ENCODE peak calls at places on chromosomes 13 and 19, in nine cellular contexts. One of them, this sample, is unnamed.

GRCh38 chr13:75308222-75308621 is 173.7 kb downstream of the TBC1D4 start:
- DNase-seq in HS-27A: no peak
- DNase-seq in stimulated activated CD4-positive, alpha-beta T cell treated with anti-CD3 and anti-CD28 coated beads, Interleukin-2, amount 100 ng/mL, for 24 hours: peak
- DNase-seq in WTC11: no peak
- DNase-seq in testis: no peak
- DNase-seq in T-helper 2 cell: no peak
- DNase-seq in NCI-H1048: no peak
- DNase-seq in endothelial cell: no peak
- DNase-seq in aorta: no peak
- DNase-seq in this sample: no peak

GRCh38 chr13:67023088-67023893 is 206.8 kb downstream of the PCDH9 start:
- DNase-seq in HS-27A: no peak
- DNase-seq in stimulated activated CD4-positive, alpha-beta T cell treated with anti-CD3 and anti-CD28 coated beads, Interleukin-2, amount 100 ng/mL, for 24 hours: no peak
- DNase-seq in WTC11: no peak
- DNase-seq in testis: no peak
- DNase-seq in T-helper 2 cell: no peak
- DNase-seq in NCI-H1048: no peak
- DNase-seq in endothelial cell: peak
- DNase-seq in aorta: no peak
- DNase-seq in this sample: no peak

GRCh38 chr19:12015753-12016116 is 19.7 kb downstream of the ZNF433 start:
- DNase-seq in HS-27A: no peak
- DNase-seq in stimulated activated CD4-positive, alpha-beta T cell treated with anti-CD3 and anti-CD28 coated beads, Interleukin-2, amount 100 ng/mL, for 24 hours: no peak
- DNase-seq in WTC11: no peak
- DNase-seq in testis: no peak
- DNase-seq in T-helper 2 cell: no peak
- DNase-seq in NCI-H1048: no peak
- DNase-seq in endothelial cell: no peak
- DNase-seq in aorta: no peak
- DNase-seq in this sample: no peak

GRCh38 chr13:110319397-110319773 is 12.3 kb downstream of the COL4A2 start:
- DNase-seq in HS-27A: no peak
- DNase-seq in stimulated activated CD4-positive, alpha-beta T cell treated with anti-CD3 and anti-CD28 coated beads, Interleukin-2, amount 100 ng/mL, for 24 hours: no peak
- DNase-seq in WTC11: no peak
- DNase-seq in testis: no peak
- DNase-seq in T-helper 2 cell: no peak
- DNase-seq in NCI-H1048: no peak
- DNase-seq in endothelial cell: no peak
- DNase-seq in aorta: no peak
- DNase-seq in this sample: no peak

GRCh38 chr13:19053561-19053960 is 128.1 kb downstream of the TUBA3C start:
- DNase-seq in HS-27A: no peak
- DNase-seq in stimulated activated CD4-positive, alpha-beta T cell treated with anti-CD3 and anti-CD28 coated beads, Interleukin-2, amount 100 ng/mL, for 24 hours: no peak
- DNase-seq in WTC11: no peak
- DNase-seq in testis: no peak
- DNase-seq in T-helper 2 cell: no peak
- DNase-seq in NCI-H1048: no peak
- DNase-seq in endothelial cell: no peak
- DNase-seq in aorta: no peak
- DNase-seq in this sample: no peak

GRCh38 chr19:5065717-5066116 is 96.8 kb downstream of the KDM4B start:
- DNase-seq in HS-27A: no peak
- DNase-seq in stimulated activated CD4-positive, alpha-beta T cell treated with anti-CD3 and anti-CD28 coated beads, Interleukin-2, amount 100 ng/mL, for 24 hours: no peak
- DNase-seq in WTC11: no peak
- DNase-seq in testis: no peak
- DNase-seq in T-helper 2 cell: no peak
- DNase-seq in NCI-H1048: no peak
- DNase-seq in endothelial cell: no peak
- DNase-seq in aorta: no peak
- DNase-seq in this sample: no peak

GRCh38 chr19:28292822-28293500 is 920.0 kb downstream of the UQCRFS1 start:
- DNase-seq in HS-27A: no peak
- DNase-seq in stimulated activated CD4-positive, alpha-beta T cell treated with anti-CD3 and anti-CD28 coated beads, Interleukin-2, amount 100 ng/mL, for 24 hours: no peak
- DNase-seq in WTC11: peak
- DNase-seq in testis: no peak
- DNase-seq in T-helper 2 cell: no peak
- DNase-seq in NCI-H1048: no peak
- DNase-seq in endothelial cell: peak
- DNase-seq in aorta: no peak
- DNase-seq in this sample: no peak

GRCh38 chr19:14091885-14092462 is 1.4 kb upstream of the SAMD1 start:
- DNase-seq in HS-27A: no peak
- DNase-seq in stimulated activated CD4-positive, alpha-beta T cell treated with anti-CD3 and anti-CD28 coated beads, Interleukin-2, amount 100 ng/mL, for 24 hours: peak
- DNase-seq in WTC11: peak
- DNase-seq in testis: no peak
- DNase-seq in T-helper 2 cell: no peak
- DNase-seq in NCI-H1048: no peak
- DNase-seq in endothelial cell: no peak
- DNase-seq in aorta: no peak
- DNase-seq in this sample: no peak

GRCh38 chr13:70723732-70724131 is 615.5 kb upstream of the KLHL1 start:
- DNase-seq in HS-27A: no peak
- DNase-seq in stimulated activated CD4-positive, alpha-beta T cell treated with anti-CD3 and anti-CD28 coated beads, Interleukin-2, amount 100 ng/mL, for 24 hours: no peak
- DNase-seq in WTC11: no peak
- DNase-seq in testis: no peak
- DNase-seq in T-helper 2 cell: no peak
- DNase-seq in NCI-H1048: no peak
- DNase-seq in endothelial cell: no peak
- DNase-seq in aorta: no peak
- DNase-seq in this sample: no peak

GRCh38 chr19:40549007-40549708 is 27.5 kb upstream of the SHKBP1 start:
- DNase-seq in HS-27A: no peak
- DNase-seq in stimulated activated CD4-positive, alpha-beta T cell treated with anti-CD3 and anti-CD28 coated beads, Interleukin-2, amount 100 ng/mL, for 24 hours: peak
- DNase-seq in WTC11: peak
- DNase-seq in testis: peak
- DNase-seq in T-helper 2 cell: peak
- DNase-seq in NCI-H1048: peak
- DNase-seq in endothelial cell: peak
- DNase-seq in aorta: no peak
- DNase-seq in this sample: peak

GRCh38 chr19:16327501-16327900 is 2.9 kb downstream of the KLF2 start:
- DNase-seq in HS-27A: no peak
- DNase-seq in stimulated activated CD4-positive, alpha-beta T cell treated with anti-CD3 and anti-CD28 coated beads, Interleukin-2, amount 100 ng/mL, for 24 hours: no peak
- DNase-seq in WTC11: no peak
- DNase-seq in testis: no peak
- DNase-seq in T-helper 2 cell: no peak
- DNase-seq in NCI-H1048: no peak
- DNase-seq in endothelial cell: no peak
- DNase-seq in aorta: no peak
- DNase-seq in this sample: no peak

GRCh38 chr13:31000889-31001288 is 68.4 kb downstream of the TEX26 start:
- DNase-seq in HS-27A: no peak
- DNase-seq in stimulated activated CD4-positive, alpha-beta T cell treated with anti-CD3 and anti-CD28 coated beads, Interleukin-2, amount 100 ng/mL, for 24 hours: no peak
- DNase-seq in WTC11: no peak
- DNase-seq in testis: no peak
- DNase-seq in T-helper 2 cell: no peak
- DNase-seq in NCI-H1048: no peak
- DNase-seq in endothelial cell: no peak
- DNase-seq in aorta: no peak
- DNase-seq in this sample: no peak

GRCh38 chr13:37118002-37118401 is 12.5 kb upstream of the CSNK1A1L start:
- DNase-seq in HS-27A: no peak
- DNase-seq in stimulated activated CD4-positive, alpha-beta T cell treated with anti-CD3 and anti-CD28 coated beads, Interleukin-2, amount 100 ng/mL, for 24 hours: no peak
- DNase-seq in WTC11: no peak
- DNase-seq in testis: no peak
- DNase-seq in T-helper 2 cell: no peak
- DNase-seq in NCI-H1048: no peak
- DNase-seq in endothelial cell: no peak
- DNase-seq in aorta: no peak
- DNase-seq in this sample: no peak

GRCh38 chr19:13920940-13921744 is 15.1 kb downstream of the CC2D1A start:
- DNase-seq in HS-27A: peak
- DNase-seq in stimulated activated CD4-positive, alpha-beta T cell treated with anti-CD3 and anti-CD28 coated beads, Interleukin-2, amount 100 ng/mL, for 24 hours: peak
- DNase-seq in WTC11: peak
- DNase-seq in testis: peak
- DNase-seq in T-helper 2 cell: no peak
- DNase-seq in NCI-H1048: no peak
- DNase-seq in endothelial cell: no peak
- DNase-seq in aorta: no peak
- DNase-seq in this sample: peak

GRCh38 chr13:110312669-110313031 is 5.6 kb downstream of the COL4A2 start:
- DNase-seq in HS-27A: no peak
- DNase-seq in stimulated activated CD4-positive, alpha-beta T cell treated with anti-CD3 and anti-CD28 coated beads, Interleukin-2, amount 100 ng/mL, for 24 hours: no peak
- DNase-seq in WTC11: no peak
- DNase-seq in testis: no peak
- DNase-seq in T-helper 2 cell: no peak
- DNase-seq in NCI-H1048: no peak
- DNase-seq in endothelial cell: no peak
- DNase-seq in aorta: no peak
- DNase-seq in this sample: no peak

GRCh38 chr13:71278512-71278911 is 588.5 kb downstream of the DACH1 start:
- DNase-seq in HS-27A: no peak
- DNase-seq in stimulated activated CD4-positive, alpha-beta T cell treated with anti-CD3 and anti-CD28 coated beads, Interleukin-2, amount 100 ng/mL, for 24 hours: no peak
- DNase-seq in WTC11: no peak
- DNase-seq in testis: no peak
- DNase-seq in T-helper 2 cell: no peak
- DNase-seq in NCI-H1048: no peak
- DNase-seq in endothelial cell: no peak
- DNase-seq in aorta: no peak
- DNase-seq in this sample: no peak

GRCh38 chr13:80955487-80955886 is 614.6 kb upstream of the SPRY2 start:
- DNase-seq in HS-27A: no peak
- DNase-seq in stimulated activated CD4-positive, alpha-beta T cell treated with anti-CD3 and anti-CD28 coated beads, Interleukin-2, amount 100 ng/mL, for 24 hours: no peak
- DNase-seq in WTC11: no peak
- DNase-seq in testis: no peak
- DNase-seq in T-helper 2 cell: no peak
- DNase-seq in NCI-H1048: no peak
- DNase-seq in endothelial cell: no peak
- DNase-seq in aorta: no peak
- DNase-seq in this sample: no peak

GRCh38 chr19:44642375-44642774 is 1.3 kb upstream of the PVR start:
- DNase-seq in HS-27A: no peak
- DNase-seq in stimulated activated CD4-positive, alpha-beta T cell treated with anti-CD3 and anti-CD28 coated beads, Interleukin-2, amount 100 ng/mL, for 24 hours: no peak
- DNase-seq in WTC11: no peak
- DNase-seq in testis: no peak
- DNase-seq in T-helper 2 cell: no peak
- DNase-seq in NCI-H1048: no peak
- DNase-seq in endothelial cell: no peak
- DNase-seq in aorta: no peak
- DNase-seq in this sample: no peak

GRCh38 chr13:102654786-102655185 is 40.1 kb downstream of the METTL21C start:
- DNase-seq in HS-27A: no peak
- DNase-seq in stimulated activated CD4-positive, alpha-beta T cell treated with anti-CD3 and anti-CD28 coated beads, Interleukin-2, amount 100 ng/mL, for 24 hours: no peak
- DNase-seq in WTC11: no peak
- DNase-seq in testis: no peak
- DNase-seq in T-helper 2 cell: no peak
- DNase-seq in NCI-H1048: no peak
- DNase-seq in endothelial cell: peak
- DNase-seq in aorta: no peak
- DNase-seq in this sample: no peak

GRCh38 chr13:114012141-114012540 is 38.3 kb upstream of the C13orf46 start:
- DNase-seq in HS-27A: no peak
- DNase-seq in stimulated activated CD4-positive, alpha-beta T cell treated with anti-CD3 and anti-CD28 coated beads, Interleukin-2, amount 100 ng/mL, for 24 hours: no peak
- DNase-seq in WTC11: no peak
- DNase-seq in testis: no peak
- DNase-seq in T-helper 2 cell: no peak
- DNase-seq in NCI-H1048: no peak
- DNase-seq in endothelial cell: no peak
- DNase-seq in aorta: no peak
- DNase-seq in this sample: no peak

GRCh38 chr19:50258918-50259372 is 55.5 kb downstream of the MYH14 start:
- DNase-seq in HS-27A: no peak
- DNase-seq in stimulated activated CD4-positive, alpha-beta T cell treated with anti-CD3 and anti-CD28 coated beads, Interleukin-2, amount 100 ng/mL, for 24 hours: peak
- DNase-seq in WTC11: peak
- DNase-seq in testis: peak
- DNase-seq in T-helper 2 cell: no peak
- DNase-seq in NCI-H1048: no peak
- DNase-seq in endothelial cell: no peak
- DNase-seq in aorta: no peak
- DNase-seq in this sample: no peak

GRCh38 chr13:113856716-113857065 is 7.2 kb downstream of the GAS6 start:
- DNase-seq in HS-27A: no peak
- DNase-seq in stimulated activated CD4-positive, alpha-beta T cell treated with anti-CD3 and anti-CD28 coated beads, Interleukin-2, amount 100 ng/mL, for 24 hours: no peak
- DNase-seq in WTC11: no peak
- DNase-seq in testis: peak
- DNase-seq in T-helper 2 cell: no peak
- DNase-seq in NCI-H1048: no peak
- DNase-seq in endothelial cell: no peak
- DNase-seq in aorta: no peak
- DNase-seq in this sample: no peak

GRCh38 chr13:100887729-100888151 is 213.1 kb upstream of the TMTC4 start:
- DNase-seq in HS-27A: peak
- DNase-seq in stimulated activated CD4-positive, alpha-beta T cell treated with anti-CD3 and anti-CD28 coated beads, Interleukin-2, amount 100 ng/mL, for 24 hours: no peak
- DNase-seq in WTC11: no peak
- DNase-seq in testis: no peak
- DNase-seq in T-helper 2 cell: no peak
- DNase-seq in NCI-H1048: no peak
- DNase-seq in endothelial cell: no peak
- DNase-seq in aorta: no peak
- DNase-seq in this sample: no peak

GRCh38 chr13:28022848-28023518 is 34.5 kb upstream of the URAD start:
- DNase-seq in HS-27A: no peak
- DNase-seq in stimulated activated CD4-positive, alpha-beta T cell treated with anti-CD3 and anti-CD28 coated beads, Interleukin-2, amount 100 ng/mL, for 24 hours: no peak
- DNase-seq in WTC11: peak
- DNase-seq in testis: peak
- DNase-seq in T-helper 2 cell: no peak
- DNase-seq in NCI-H1048: no peak
- DNase-seq in endothelial cell: no peak
- DNase-seq in aorta: no peak
- DNase-seq in this sample: no peak

GRCh38 chr19:287381-287871 is 3.8 kb downstream of the PLPP2 start:
- DNase-seq in HS-27A: no peak
- DNase-seq in stimulated activated CD4-positive, alpha-beta T cell treated with anti-CD3 and anti-CD28 coated beads, Interleukin-2, amount 100 ng/mL, for 24 hours: no peak
- DNase-seq in WTC11: no peak
- DNase-seq in testis: peak
- DNase-seq in T-helper 2 cell: no peak
- DNase-seq in NCI-H1048: no peak
- DNase-seq in endothelial cell: no peak
- DNase-seq in aorta: no peak
- DNase-seq in this sample: no peak

GRCh38 chr19:4987286-4987685 is 18.4 kb downstream of the KDM4B start:
- DNase-seq in HS-27A: no peak
- DNase-seq in stimulated activated CD4-positive, alpha-beta T cell treated with anti-CD3 and anti-CD28 coated beads, Interleukin-2, amount 100 ng/mL, for 24 hours: no peak
- DNase-seq in WTC11: no peak
- DNase-seq in testis: no peak
- DNase-seq in T-helper 2 cell: no peak
- DNase-seq in NCI-H1048: no peak
- DNase-seq in endothelial cell: no peak
- DNase-seq in aorta: no peak
- DNase-seq in this sample: no peak

GRCh38 chr19:13132471-13133166 is 14.6 kb downstream of the NACC1 start:
- DNase-seq in HS-27A: no peak
- DNase-seq in stimulated activated CD4-positive, alpha-beta T cell treated with anti-CD3 and anti-CD28 coated beads, Interleukin-2, amount 100 ng/mL, for 24 hours: peak
- DNase-seq in WTC11: no peak
- DNase-seq in testis: no peak
- DNase-seq in T-helper 2 cell: no peak
- DNase-seq in NCI-H1048: no peak
- DNase-seq in endothelial cell: no peak
- DNase-seq in aorta: no peak
- DNase-seq in this sample: peak

GRCh38 chr13:41216160-41216559 is 21.8 kb upstream of the KBTBD7 start:
- DNase-seq in HS-27A: no peak
- DNase-seq in stimulated activated CD4-positive, alpha-beta T cell treated with anti-CD3 and anti-CD28 coated beads, Interleukin-2, amount 100 ng/mL, for 24 hours: no peak
- DNase-seq in WTC11: no peak
- DNase-seq in testis: no peak
- DNase-seq in T-helper 2 cell: no peak
- DNase-seq in NCI-H1048: no peak
- DNase-seq in endothelial cell: no peak
- DNase-seq in aorta: no peak
- DNase-seq in this sample: no peak

GRCh38 chr13:78054152-78054551 is 135.5 kb upstream of the EDNRB start:
- DNase-seq in HS-27A: no peak
- DNase-seq in stimulated activated CD4-positive, alpha-beta T cell treated with anti-CD3 and anti-CD28 coated beads, Interleukin-2, amount 100 ng/mL, for 24 hours: no peak
- DNase-seq in WTC11: no peak
- DNase-seq in testis: no peak
- DNase-seq in T-helper 2 cell: no peak
- DNase-seq in NCI-H1048: no peak
- DNase-seq in endothelial cell: no peak
- DNase-seq in aorta: no peak
- DNase-seq in this sample: no peak

GRCh38 chr13:20182231-20182846 is 10.4 kb downstream of the GJB2 start:
- DNase-seq in HS-27A: no peak
- DNase-seq in stimulated activated CD4-positive, alpha-beta T cell treated with anti-CD3 and anti-CD28 coated beads, Interleukin-2, amount 100 ng/mL, for 24 hours: peak
- DNase-seq in WTC11: peak
- DNase-seq in testis: peak
- DNase-seq in T-helper 2 cell: no peak
- DNase-seq in NCI-H1048: peak
- DNase-seq in endothelial cell: peak
- DNase-seq in aorta: no peak
- DNase-seq in this sample: peak

GRCh38 chr19:32816555-32817099 is 52.9 kb downstream of the SLC7A9 start:
- DNase-seq in HS-27A: no peak
- DNase-seq in stimulated activated CD4-positive, alpha-beta T cell treated with anti-CD3 and anti-CD28 coated beads, Interleukin-2, amount 100 ng/mL, for 24 hours: no peak
- DNase-seq in WTC11: peak
- DNase-seq in testis: no peak
- DNase-seq in T-helper 2 cell: no peak
- DNase-seq in NCI-H1048: no peak
- DNase-seq in endothelial cell: no peak
- DNase-seq in aorta: no peak
- DNase-seq in this sample: no peak